ENCODE peak calls at places on chromosomes 6 and 20, in five cellular contexts. E is GM23338, R is HepG2, O is H1, H is GM12878. U is an unnamed sample.

GRCh38 chr20:856361-856775 is 22.9 kb downstream of the FAM110A start:
- DNase-seq in E (no peak), O (no peak), R (no peak), H (no peak), U (no peak)

GRCh38 chr6:163860194-163861081 is 445.9 kb downstream of the QKI start:
- DNase-seq in H (no peak), O (no peak), R (no peak), E (no peak), U (peak; percentile 61)

GRCh38 chr6:55212147-55212546 is 37.8 kb downstream of the HCRTR2 start:
- DNase-seq in R (no peak), E (no peak), O (no peak), H (no peak), U (no peak)

GRCh38 chr6:143747347-143747842 is 69.6 kb downstream of the PHACTR2 start:
- DNase-seq in R (peak; percentile 81), H (no peak), E (peak; percentile 33), O (no peak), U (peak; percentile 57)

GRCh38 chr6:133814797-133815196 is 74.1 kb upstream of the TCF21 start:
- DNase-seq in O (no peak), H (no peak), E (no peak), R (no peak), U (no peak)

GRCh38 chr6:85824329-85824728 is 181.6 kb upstream of the SYNCRIP start:
- DNase-seq in O (no peak), E (no peak), R (no peak), H (no peak), U (no peak)

GRCh38 chr6:86477510-86478166 is 459.7 kb upstream of the HTR1E start:
- DNase-seq in R (no peak), E (peak; percentile 45), H (no peak), O (peak; percentile 43), U (no peak)

GRCh38 chr6:147222160-147222838 is 18.1 kb downstream of the STXBP5 start:
- DNase-seq in R (peak; percentile 30), O (no peak), H (no peak), E (peak; percentile 49), U (peak; percentile 26)

GRCh38 chr6:52571099-52571755 is 5.6 kb downstream of the TRAM2 start:
- DNase-seq in O (no peak), E (peak; percentile 47), H (no peak), R (no peak), U (no peak)

GRCh38 chr6:68689910-68690309 is 54.8 kb downstream of the ADGRB3 start:
- DNase-seq in H (no peak), O (no peak), R (no peak), E (no peak), U (peak; percentile 53)

GRCh38 chr6:37787216-37787615 is 32.3 kb upstream of the ZFAND3 start:
- DNase-seq in E (no peak), O (no peak), H (no peak), R (no peak), U (no peak)

GRCh38 chr6:107495196-107495643 is 5.3 kb downstream of the SOBP start:
- DNase-seq in E (no peak), H (no peak), O (no peak), R (no peak), U (no peak)

GRCh38 chr6:163416640-163417253 is 2.2 kb downstream of the QKI start:
- DNase-seq in E (peak; percentile 84), H (no peak), R (peak; percentile 88), O (no peak), U (peak; percentile 34)

GRCh38 chr6:9136141-9136865 is 701.0 kb upstream of the SLC35B3 start:
- DNase-seq in H (no peak), R (no peak), E (no peak), O (no peak), U (no peak)

GRCh38 chr6:154874684-154875594 is 120.2 kb upstream of the TIAM2 start:
- DNase-seq in O (peak; percentile 45), R (peak; percentile 64), E (peak; percentile 39), H (no peak), U (no peak)

GRCh38 chr20:2874456-2874855 is 1.2 kb downstream of the PTPRA start:
- DNase-seq in O (no peak), H (no peak), R (no peak), E (peak; percentile 16), U (no peak)

GRCh38 chr6:148831531-148831930 is 84.7 kb downstream of the UST start:
- DNase-seq in O (no peak), E (no peak), R (no peak), H (no peak), U (no peak)

GRCh38 chr6:170080828-170081368 is 210.0 kb downstream of the DLL1 start:
- DNase-seq in E (no peak), O (peak; percentile 36), H (no peak), R (no peak), U (no peak)

GRCh38 chr6:7170117-7170732 is 62.5 kb downstream of the RREB1 start:
- DNase-seq in E (no peak), O (no peak), H (no peak), R (no peak), U (no peak)
- H3K4me1 ChIP-seq in E (peaks cover 62% of the 10 kb centered on the region), O (peaks cover 24% of the 10 kb centered on the region), H (peaks cover 21% of the 10 kb centered on the region), R (peaks cover 92% of the 10 kb centered on the region), U (peaks cover 80% of the 10 kb centered on the region)

GRCh38 chr6:78597966-78598365 is 269.4 kb upstream of the IRAK1BP1 start:
- DNase-seq in E (no peak), O (no peak), H (no peak), R (no peak), U (no peak)
- TF ChIP-seq CREB1 in E (no peak), O (no peak), H (no peak), R (no peak), U (no peak)

DNA sequence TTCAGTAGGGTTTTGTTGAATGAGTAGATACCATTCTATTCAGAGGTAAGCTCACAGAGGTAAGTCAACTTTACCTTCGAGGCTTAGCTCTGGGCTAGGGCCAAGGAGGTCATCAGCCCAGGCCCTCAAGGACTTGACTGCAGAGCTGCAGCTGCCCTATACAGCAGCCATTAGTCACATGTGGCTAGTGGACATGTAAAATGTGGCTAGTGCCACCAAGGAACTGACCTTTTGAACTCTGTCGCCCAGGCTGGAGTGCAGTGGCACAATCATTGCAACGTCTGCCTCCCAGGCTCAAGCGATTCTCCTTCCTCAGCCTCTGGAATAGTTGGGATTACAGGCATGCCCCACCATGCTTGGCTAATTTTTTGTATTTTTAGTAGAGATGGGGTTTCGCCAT is 47.9 kb upstream of the EPB41L1 start:
- DNase-seq in H (no peak), O (no peak), R (no peak), E (no peak), U (no peak)
- H3K4me1 ChIP-seq in H (no peaks in the 10 kb centered on the region), O (peaks cover 5% of the 10 kb centered on the region), R (peaks cover 36% of the 10 kb centered on the region), E (no peaks in the 10 kb centered on the region), U (peaks cover 8% of the 10 kb centered on the region)

GRCh38 chr6:141169419-141169818 is 963.3 kb upstream of the GJE1 start:
- DNase-seq in O (no peak), R (no peak), H (no peak), E (peak; percentile 69), U (no peak)
- TF ChIP-seq CREB1 in O (no peak), R (no peak), H (no peak), E (no peak), U (no peak)